ENCODE peak calls at places on chromosome 9, in four cellular contexts. P is A549, J is K562, Y is HepG2. D is an unnamed sample.

GRCh38 chr9:109274768-109275596 is 45.9 kb downstream of the EPB41L4B start:
- DNase-seq in P (no peak), J (no peak), Y (no peak), D (no peak)

GRCh38 chr9:129013674-129014073 is 14.5 kb downstream of the SH3GLB2 start:
- DNase-seq in P (no peak), J (no peak), Y (no peak), D (no peak)

GRCh38 chr9:129677456-129677855 is 12.0 kb downstream of the PRRX2 start:
- DNase-seq in P (no peak), J (no peak), Y (no peak), D (no peak)

GRCh38 chr9:138021251-138022056 is 143.9 kb downstream of the CACNA1B start:
- DNase-seq in P (no peak), J (no peak), Y (no peak), D (no peak)

GRCh38 chr9:109248133-109248581 is 72.7 kb downstream of the EPB41L4B start:
- DNase-seq in P (peak), J (no peak), Y (peak), D (no peak)

GRCh38 chr9:124124729-124125589 is 113.4 kb downstream of the LHX2 start:
- DNase-seq in P (no peak), J (no peak), Y (no peak), D (no peak)

GRCh38 chr9:21661626-21662025 is 140.8 kb upstream of the MTAP start:
- DNase-seq in P (no peak), J (no peak), Y (no peak), D (no peak)

GRCh38 chr9:29416204-29416603 is 1842.9 kb upstream of the C9orf72 start:
- DNase-seq in P (no peak), J (no peak), Y (no peak), D (no peak)

GRCh38 chr9:36415822-36416515 is 15.9 kb upstream of the RNF38 start:
- DNase-seq in P (peak), J (no peak), Y (no peak), D (peak)

GRCh38 chr9:677461-678097 is 163.9 kb upstream of the DMRT1 start:
- DNase-seq in P (no peak), J (no peak), Y (peak), D (no peak)

GRCh38 chr9:34252016-34252415 is 73.2 kb downstream of the UBAP1 start:
- DNase-seq in P (no peak), J (no peak), Y (no peak), D (no peak)
- TF ChIP-seq NR3C1 in P (no peak), J (no peak), Y (no peak), D (no peak)

DNA sequence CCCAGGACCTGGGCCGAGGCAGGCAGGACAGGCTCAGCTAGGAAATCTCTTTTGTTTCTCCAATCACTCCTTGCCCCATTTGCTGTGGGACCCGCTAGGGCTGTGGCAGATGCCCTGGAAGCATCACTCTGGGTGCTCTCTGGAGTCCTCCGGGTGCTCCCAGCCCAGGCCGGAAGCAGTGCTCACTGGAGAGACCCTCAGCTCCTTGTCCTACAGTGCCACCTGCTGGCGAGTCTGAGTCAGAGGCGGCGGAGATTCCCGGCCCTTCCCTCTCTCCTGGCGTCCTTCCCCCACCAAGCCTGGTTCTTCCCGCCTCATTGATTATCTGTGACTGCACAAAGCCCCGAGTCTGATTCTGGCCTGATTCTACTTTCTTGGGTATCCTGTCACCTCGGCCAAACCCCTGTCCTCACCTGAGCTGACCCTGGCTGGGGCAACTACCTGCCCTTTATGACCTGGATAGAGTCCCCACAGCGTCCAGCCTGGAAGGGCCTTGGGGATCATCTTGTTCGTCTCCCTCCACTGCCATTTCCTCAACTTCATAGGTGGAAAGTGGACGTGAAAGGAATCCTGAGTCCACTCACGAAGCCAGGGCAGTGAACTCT is 7.3 kb upstream of the BARHL1 start:
- DNase-seq in P (peak), J (peak), Y (peak), D (peak)
- TF ChIP-seq MAX in P (no peak), J (no peak), Y (no peak), D (no peak)

DNA sequence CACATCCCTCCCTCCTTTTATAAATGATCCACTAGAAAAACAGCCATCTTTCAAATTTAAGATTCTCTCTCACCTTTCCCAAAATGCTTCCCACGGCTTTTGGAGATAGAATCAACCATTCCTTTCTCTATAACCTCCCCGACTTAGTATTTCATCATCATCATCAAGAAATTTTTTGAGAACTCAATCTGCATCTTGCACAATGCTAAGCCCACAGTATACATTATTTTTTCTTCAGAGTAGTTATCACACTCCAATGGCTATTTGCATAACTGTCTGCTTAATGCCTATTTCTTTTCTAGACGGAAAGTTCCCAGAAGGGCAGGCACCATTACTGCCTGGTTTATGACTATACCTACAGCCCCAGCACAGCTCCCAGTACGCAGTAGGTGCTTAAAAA is 212.8 kb downstream of the TTLL11 start:
- DNase-seq in P (no peak), J (no peak), Y (no peak), D (no peak)
- TF ChIP-seq NR3C1 in P (no peak), J (no peak), Y (no peak), D (no peak)

DNA sequence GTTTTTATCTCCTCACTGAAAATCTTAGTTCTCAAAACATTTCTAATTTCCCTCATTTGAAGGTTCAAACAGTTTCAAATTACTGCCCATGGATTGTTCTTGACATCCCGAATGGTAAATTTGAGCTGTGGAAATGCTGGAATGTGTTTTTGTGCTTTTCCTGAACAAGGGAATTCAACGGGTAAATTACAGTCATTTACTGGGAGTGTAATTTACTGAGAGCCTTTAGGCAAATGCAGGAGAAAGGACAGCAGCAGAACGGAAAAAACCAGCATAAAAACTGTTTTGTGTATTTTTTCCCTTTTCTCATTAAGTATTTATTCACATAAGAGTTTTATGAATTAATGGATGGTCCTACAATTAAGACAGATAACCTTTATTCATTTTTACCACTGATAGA is 139.2 kb downstream of the PBX3 start:
- DNase-seq in P (no peak), J (no peak), Y (no peak), D (no peak)
- TF ChIP-seq MAX in P (no peak), J (no peak), Y (no peak), D (no peak)

GRCh38 chr9:114428466-114428865 is 40.7 kb upstream of the AKNA start:
- DNase-seq in P (no peak), J (no peak), Y (no peak), D (no peak)

GRCh38 chr9:114426046-114426948 is 38.5 kb upstream of the AKNA start:
- DNase-seq in P (no peak), J (peak), Y (no peak), D (no peak)

GRCh38 chr9:114425126-114425525 is 37.3 kb upstream of the AKNA start:
- DNase-seq in P (no peak), J (no peak), Y (no peak), D (no peak)

GRCh38 chr9:114429488-114429887 is 41.7 kb upstream of the AKNA start:
- DNase-seq in P (no peak), J (no peak), Y (no peak), D (no peak)

GRCh38 chr9:114427644-114428043 is 39.9 kb upstream of the AKNA start:
- DNase-seq in P (no peak), J (no peak), Y (no peak), D (no peak)
- TF ChIP-seq NR3C1 in P (no peak), J (no peak), Y (no peak), D (no peak)

GRCh38 chr9:136333486-136333885 is 6.1 kb downstream of the GPSM1 start:
- DNase-seq in P (no peak), J (no peak), Y (no peak), D (no peak)
- TF ChIP-seq MAX in P (no peak), J (no peak), Y (no peak), D (no peak)

DNA sequence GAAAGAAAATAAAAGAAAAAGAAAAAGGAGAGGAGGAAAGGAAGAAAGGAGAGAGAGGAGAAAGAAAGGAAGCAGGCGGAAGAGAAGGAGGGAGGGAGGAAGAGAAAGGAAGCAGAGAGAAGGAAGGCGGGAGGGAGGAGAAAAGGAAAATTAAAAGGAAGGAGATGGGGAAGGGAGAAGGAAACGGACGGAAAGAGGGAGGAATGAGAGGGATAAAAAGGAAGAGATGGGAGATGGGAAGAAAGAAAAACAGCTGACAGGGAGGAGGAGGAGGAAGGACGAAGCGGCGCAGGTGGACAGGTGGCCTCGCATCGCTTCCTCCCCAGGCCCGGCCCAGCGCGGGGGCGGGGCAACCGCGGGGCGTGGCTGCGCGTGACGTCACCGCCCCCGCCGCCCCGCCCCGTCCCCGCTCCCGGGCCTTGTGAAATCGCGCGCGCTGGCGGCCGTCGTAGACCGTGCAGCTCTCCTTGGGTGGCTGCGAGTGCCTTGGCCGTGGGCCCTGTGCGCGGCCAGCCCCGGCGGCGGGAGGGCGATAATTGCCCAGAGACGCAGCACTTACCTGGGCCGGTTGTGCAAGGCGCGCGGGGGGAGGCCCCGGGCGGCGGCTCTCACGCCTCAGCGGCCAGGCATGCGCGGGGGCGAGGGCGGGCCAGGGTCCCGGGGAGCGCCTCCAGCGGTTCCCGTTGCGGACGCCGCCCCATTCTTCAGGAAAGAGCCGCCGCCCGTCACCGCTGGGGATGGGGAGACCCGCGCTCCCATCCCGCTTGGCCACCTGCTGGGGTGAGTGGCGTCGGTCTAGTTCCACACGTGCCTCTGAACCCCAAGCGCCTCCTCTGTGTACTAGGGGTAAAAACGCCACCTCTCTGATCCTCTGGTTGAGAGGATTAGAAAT is 49.6 kb upstream of the FOXE1 start:
- DNase-seq in P (peak), J (peak), Y (peak), D (peak)
- TF ChIP-seq NR3C1 in P (no peak), J (no peak), Y (no peak), D (no peak)

GRCh38 chr9:38067611-38067891 is 1.5 kb downstream of the SHB start:
- DNase-seq in P (no peak), J (peak), Y (no peak), D (peak)

GRCh38 chr9:38068866-38069628 is at the start of gene SHB:
- DNase-seq in P (peak), J (peak), Y (peak), D (peak)

GRCh38 chr9:38067892-38068615 is 973 bp downstream of the SHB start:
- DNase-seq in P (no peak), J (peak), Y (no peak), D (peak)

GRCh38 chr9:38066907-38067610 is 2.0 kb downstream of the SHB start:
- DNase-seq in P (no peak), J (peak), Y (no peak), D (peak)

DNA sequence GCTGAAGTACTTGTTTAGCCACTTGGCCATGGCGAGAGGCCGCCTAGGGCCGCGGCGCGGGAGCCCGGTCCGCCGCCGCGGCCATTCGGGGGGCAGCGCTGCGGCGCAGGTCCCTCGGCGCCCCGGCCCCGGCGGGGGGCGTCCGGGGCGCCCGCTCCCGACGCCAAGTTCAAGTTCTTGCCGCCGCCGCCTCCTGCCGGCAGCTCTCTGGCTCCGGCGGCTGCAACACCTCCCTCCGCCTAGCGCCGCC is 486 bp downstream of the SHB start:
- DNase-seq in P (peak), J (peak), Y (no peak), D (no peak)
- TF ChIP-seq MAX in P (no peak), J (no peak), Y (no peak), D (peak)

D was measured in WTC11.